ENCODE peak calls at places on chromosomes 5 and 9, in four cellular contexts. Z is CD4-positive, alpha-beta T cell; S is aorta; O is sigmoid colon. E is an unnamed sample.

GRCh38 chr5:6899215-6899614 is 186.0 kb downstream of the TENT4A start:
- DNase-seq in S (no peak), Z (no peak), O (peak), E (no peak)

GRCh38 chr5:62922191-62922590 is 343.6 kb downstream of the LRRC70 start:
- DNase-seq in S (no peak), O (no peak), Z (no peak), E (no peak)

GRCh38 chr5:87020099-87020934 is 247.4 kb upstream of the RASA1 start:
- DNase-seq in S (peak), O (no peak), Z (peak), E (no peak)

GRCh38 chr5:106873558-106873957 is 797.2 kb downstream of the EFNA5 start:
- DNase-seq in O (no peak), Z (no peak), S (no peak), E (no peak)

GRCh38 chr9:134066923-134067851 is 639 bp downstream of the BRD3 start:
- DNase-seq in O (peak), Z (peak), S (no peak), E (no peak)

GRCh38 chr9:72661401-72662135 is 140.2 kb downstream of the TMC1 start:
- DNase-seq in Z (no peak), O (no peak), S (no peak), E (peak)

GRCh38 chr9:13082796-13083195 is 196.7 kb downstream of the MPDZ start:
- DNase-seq in O (no peak), S (no peak), Z (no peak), E (no peak)

GRCh38 chr5:43461066-43461465 is 22.6 kb downstream of the TMEM267 start:
- DNase-seq in Z (no peak), S (no peak), O (no peak), E (no peak)

GRCh38 chr5:166942948-166943347 is 1348.5 kb upstream of the WWC1 start:
- DNase-seq in Z (no peak), O (no peak), S (no peak), E (no peak)

GRCh38 chr5:17443333-17444125 is 54.5 kb upstream of the TAF11L2 start:
- DNase-seq in S (no peak), Z (no peak), O (no peak), E (no peak)

GRCh38 chr9:82923410-82924242 is 139.3 kb downstream of the RASEF start:
- DNase-seq in S (no peak), Z (no peak), O (no peak), E (peak)

GRCh38 chr5:123651234-123651633 is 139.3 kb downstream of the CSNK1G3 start:
- DNase-seq in O (no peak), Z (no peak), S (no peak), E (no peak)

GRCh38 chr9:111926421-111926875 is 29.8 kb downstream of the UGCG start:
- DNase-seq in S (no peak), O (peak), Z (peak), E (peak)

GRCh38 chr5:90803376-90803775 is 244.8 kb downstream of the ADGRV1 start:
- DNase-seq in O (no peak), S (no peak), Z (no peak), E (no peak)

GRCh38 chr9:4760122-4760521 is 19.1 kb upstream of the AK3 start:
- DNase-seq in S (no peak), Z (no peak), O (no peak), E (no peak)

GRCh38 chr9:109447329-109448076 is 50.6 kb downstream of the PTPN3 start:
- DNase-seq in O (no peak), Z (no peak), S (no peak), E (no peak)

GRCh38 chr5:81134566-81134965 is 98.6 kb upstream of the CKMT2 start:
- DNase-seq in O (no peak), S (no peak), Z (no peak), E (no peak)

GRCh38 chr5:2169862-2170820 is 287.4 kb upstream of the IRX4 start:
- DNase-seq in S (peak), Z (no peak), O (no peak), E (no peak)

GRCh38 chr5:139271201-139272027 is 22.1 kb upstream of the MATR3 start:
- DNase-seq in S (no peak), Z (no peak), O (no peak), E (peak)

GRCh38 chr9:72324974-72325373 is 40.0 kb downstream of the ZFAND5 start:
- DNase-seq in Z (no peak), S (no peak), O (no peak), E (no peak)

GRCh38 chr5:65076251-65076869 is 307.6 kb downstream of the CWC27 start:
- DNase-seq in S (no peak), O (no peak), Z (peak), E (peak)

GRCh38 chr5:168818586-168818985 is 239.4 kb upstream of the PANK3 start:
- DNase-seq in Z (no peak), S (no peak), O (no peak), E (no peak)

GRCh38 chr5:80481019-80481893 is 6.6 kb upstream of the FAM151B start:
- DNase-seq in S (no peak), Z (no peak), O (no peak), E (peak)

GRCh38 chr9:86351897-86352296 is 2.3 kb downstream of the TUT7 start:
- DNase-seq in S (no peak), Z (no peak), O (no peak), E (no peak)

GRCh38 chr5:126526493-126526892 is 68.5 kb downstream of the ALDH7A1 start:
- DNase-seq in S (no peak), O (no peak), Z (no peak), E (no peak)

GRCh38 chr9:79134654-79135053 is 437.1 kb upstream of the TLE4 start:
- DNase-seq in Z (no peak), S (no peak), O (no peak), E (peak)

GRCh38 chr5:6729400-6730310 is 16.4 kb downstream of the TENT4A start:
- DNase-seq in S (no peak), Z (peak), O (peak), E (no peak)

GRCh38 chr5:174843263-174844250 is 119.2 kb downstream of the MSX2 start:
- DNase-seq in S (no peak), Z (no peak), O (peak), E (no peak)

GRCh38 chr9:135526730-135527571 is 5.7 kb downstream of the LCN1 start:
- DNase-seq in Z (no peak), S (no peak), O (peak), E (no peak)

GRCh38 chr9:15430920-15431844 is 8.5 kb downstream of the SNAPC3 start:
- DNase-seq in O (no peak), Z (no peak), S (no peak), E (no peak)

GRCh38 chr9:33293782-33294181 is 3.5 kb downstream of the NFX1 start:
- DNase-seq in O (no peak), S (no peak), Z (no peak), E (no peak)

GRCh38 chr9:84271887-84272556 is 68.5 kb downstream of the SLC28A3 start:
- DNase-seq in O (no peak), Z (no peak), S (no peak), E (no peak)

GRCh38 chr5:100537946-100538345 is 2.8 kb downstream of the FAM174A start:
- DNase-seq in S (no peak), Z (no peak), O (no peak), E (no peak)

GRCh38 chr9:125807065-125807464 is 59.9 kb downstream of the PBX3 start:
- DNase-seq in Z (no peak), S (no peak), O (no peak), E (peak)

GRCh38 chr5:40027395-40027794 is 602.6 kb upstream of the DAB2 start:
- DNase-seq in Z (no peak), S (no peak), O (no peak), E (no peak)

GRCh38 chr5:40030661-40031060 is 605.9 kb upstream of the DAB2 start:
- DNase-seq in S (no peak), Z (no peak), O (no peak), E (no peak)

GRCh38 chr5:40037703-40038102 is 612.9 kb upstream of the DAB2 start:
- DNase-seq in S (no peak), O (no peak), Z (no peak), E (no peak)

GRCh38 chr5:40033411-40033810 is 608.6 kb upstream of the DAB2 start:
- DNase-seq in S (no peak), O (no peak), Z (peak), E (no peak)

DNA sequence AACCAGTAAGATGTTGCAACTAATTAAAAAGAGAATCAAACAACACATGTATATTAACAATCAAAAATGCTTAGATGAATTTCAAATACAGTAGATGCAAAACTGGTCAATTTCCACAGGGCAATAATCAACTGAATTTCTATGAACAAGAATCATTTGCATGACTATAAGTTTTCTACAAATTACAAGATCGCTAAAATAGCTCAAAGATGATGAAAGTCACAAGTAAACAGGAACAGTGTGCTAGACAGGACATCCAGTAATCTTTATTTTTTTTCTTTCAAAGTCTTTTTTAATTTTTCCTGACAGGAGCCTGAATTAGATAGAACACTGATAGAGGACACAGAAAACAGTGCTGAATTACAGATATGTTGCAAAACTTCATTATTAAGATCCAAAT is 608.2 kb upstream of the DAB2 start:
- DNase-seq in S (no peak), O (no peak), Z (no peak), E (no peak)
- H3K27ac ChIP-seq in S (no peak), O (no peak), Z (no peak), E (no peak)

DNA sequence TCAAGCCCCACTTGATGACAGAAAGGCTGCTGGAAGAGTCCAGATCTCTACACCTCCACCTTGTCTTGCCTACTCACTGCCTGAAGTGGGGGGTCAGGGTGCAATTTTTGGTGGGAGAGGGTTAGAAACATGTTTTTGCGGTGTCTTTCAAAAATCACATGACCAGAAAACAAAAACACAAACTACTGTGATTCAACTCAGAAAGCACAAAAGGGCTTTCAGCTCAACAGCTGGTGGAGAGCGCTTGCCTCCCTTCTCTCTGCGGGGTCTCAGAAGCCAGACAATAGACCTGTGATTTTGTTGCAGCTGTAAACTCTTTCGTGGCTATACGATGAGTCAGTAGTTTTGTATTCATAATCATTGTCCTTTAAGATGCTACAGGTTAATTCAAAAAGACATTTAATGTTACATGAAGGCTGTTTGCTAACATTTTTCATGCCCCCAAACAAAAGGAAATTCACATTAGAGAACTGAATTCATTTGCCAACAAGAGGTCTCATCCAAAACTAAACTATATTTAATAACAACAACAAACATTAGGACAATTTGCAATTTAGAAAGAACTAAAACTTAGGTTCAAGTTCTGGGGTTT is 172.6 kb upstream of the RAI14 start:
- DNase-seq in S (no peak), O (no peak), Z (no peak), E (no peak)
- H3K27ac ChIP-seq in S (no peak), O (no peak), Z (no peak), E (no peak)

DNA sequence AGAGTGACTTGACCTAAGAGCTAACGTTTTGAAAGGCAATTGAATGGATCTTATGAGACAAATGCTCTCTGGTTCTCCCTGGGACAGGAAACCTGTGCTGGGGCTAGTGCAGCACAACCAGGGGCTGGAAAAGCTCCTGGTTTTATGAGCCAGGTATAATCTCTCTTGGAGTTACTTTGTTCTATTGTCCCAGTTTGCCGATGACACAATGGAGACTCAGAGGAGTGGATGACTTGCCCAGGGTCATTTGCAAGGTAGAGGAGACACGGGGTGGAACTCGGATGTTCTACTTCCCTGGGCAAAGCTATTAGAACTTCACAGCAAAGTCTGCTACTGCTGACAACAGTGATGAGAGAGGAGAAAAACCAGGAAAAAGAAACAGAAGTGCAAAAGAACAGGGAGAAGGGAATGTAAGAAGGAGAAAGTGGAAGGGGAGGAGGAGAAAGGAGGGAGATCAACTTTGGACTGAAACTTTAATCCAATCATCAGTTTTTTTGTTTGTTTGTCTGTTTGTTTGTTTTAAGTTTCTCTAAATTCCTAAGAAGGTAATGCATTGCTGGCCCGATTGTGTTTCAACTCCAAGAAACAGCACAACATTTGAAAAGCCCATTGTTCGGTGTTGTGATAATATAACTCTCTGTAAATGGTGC is 7.4 kb upstream of the GSN start:
- DNase-seq in O (no peak), Z (no peak), S (no peak), E (no peak)
- H3K27ac ChIP-seq in O (peak), Z (no peak), S (no peak), E (no peak)

DNA sequence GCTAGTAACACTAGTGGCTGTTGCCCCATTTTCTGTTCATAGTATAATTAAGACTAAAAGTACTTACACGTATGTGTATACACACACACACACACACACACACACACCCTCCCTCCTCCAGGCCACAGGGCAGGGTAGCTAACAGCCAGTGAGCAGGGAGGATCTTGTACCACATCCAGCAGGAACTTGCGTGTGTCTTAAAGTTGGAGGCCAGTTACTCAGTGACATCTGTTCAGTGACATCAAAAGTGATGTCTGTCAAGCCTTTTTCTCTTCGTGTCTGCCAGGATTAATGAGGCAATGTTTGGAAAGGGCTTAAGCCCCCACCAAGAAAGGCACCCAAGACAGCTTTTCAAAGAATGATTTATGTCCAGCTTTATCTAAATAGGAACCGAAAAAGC is 149.4 kb upstream of the KLF4 start:
- DNase-seq in S (peak), Z (no peak), O (peak), E (peak)
- H3K27ac ChIP-seq in S (peak), Z (no peak), O (peak), E (peak)